ENCODE peak calls at places on chromosomes 4 and X, in eight cellular contexts. T is GM12878, J is H1, D is testis, X is heart left ventricle, N is K562, C is ovary, S is endothelial cell of umbilical vein. V is an unnamed sample. For H3K4me1, the result is how much of the 10 kb centered on the place peaks cover.

GRCh38 chr4:552059-552458 is 24.0 kb downstream of the TMEM271 start:
- DNase-seq in T (no peak), J (no peak), D (no peak), X (no peak), N (no peak), C (no peak), S (no peak), V (no peak)

GRCh38 chrX:70166601-70167590 is 10.4 kb upstream of the DGAT2L6 start:
- DNase-seq in T (no peak), J (no peak), D (no peak), X (no peak), N (peak), C (no peak), S (peak), V (no peak)

GRCh38 chr4:151541438-151542071 is 132.6 kb downstream of the FHIP1A start:
- DNase-seq in T (no peak), J (no peak), D (no peak), X (no peak), N (no peak), C (no peak), S (peak), V (peak)

GRCh38 chr4:48970471-48970921 is 15.6 kb upstream of the CWH43 start:
- DNase-seq in T (no peak), J (no peak), D (no peak), X (no peak), N (no peak), C (no peak), S (no peak), V (no peak)

GRCh38 chrX:2320580-2321327 is 180.0 kb downstream of the DHRSX start:
- DNase-seq in T (no peak), J (no peak), D (no peak), X (peak), N (no peak), C (no peak), S (no peak), V (no peak)

GRCh38 chr4:1496116-1496642 is 89.9 kb upstream of the NKX1-1 start:
- DNase-seq in T (no peak), J (no peak), D (no peak), X (no peak), N (no peak), C (no peak), S (no peak), V (no peak)

GRCh38 chr4:156537275-156537674 is 434.3 kb downstream of the PDGFC start:
- DNase-seq in T (no peak), J (no peak), D (no peak), X (no peak), N (no peak), C (no peak), S (no peak), V (no peak)

GRCh38 chr4:140227286-140227685 is 73.3 kb upstream of the MAML3 start:
- DNase-seq in T (no peak), J (peak), D (no peak), X (no peak), N (no peak), C (no peak), S (no peak), V (no peak)

GRCh38 chrX:136708348-136708747 is 60.4 kb downstream of the CD40LG start:
- DNase-seq in T (no peak), J (no peak), D (no peak), X (no peak), N (peak), C (no peak), S (peak), V (no peak)

GRCh38 chrX:146264763-146265375 is 447.2 kb downstream of the SLITRK2 start:
- DNase-seq in T (no peak), J (no peak), D (no peak), X (no peak), N (no peak), C (no peak), S (no peak), V (no peak)

GRCh38 chr4:151990201-151990600 is 229.4 kb upstream of the GATB start:
- DNase-seq in T (no peak), J (no peak), D (no peak), X (no peak), N (no peak), C (no peak), S (no peak), V (no peak)

GRCh38 chr4:78938474-78938867 is 767 bp downstream of the PAQR3 start:
- DNase-seq in T (no peak), J (no peak), D (no peak), X (no peak), N (no peak), C (no peak), S (no peak), V (no peak)

GRCh38 chrX:77894921-77895886 is at the start of gene MAGT1:
- DNase-seq in T (peak), J (peak), D (peak), X (peak), N (peak), C (peak), S (peak), V (peak)

GRCh38 chrX:77893713-77894112 is 1.5 kb downstream of the MAGT1 start:
- DNase-seq in T (no peak), J (no peak), D (no peak), X (no peak), N (no peak), C (no peak), S (no peak), V (no peak)

GRCh38 chrX:77901506-77901905 is 2.2 kb downstream of the COX7B start:
- DNase-seq in T (no peak), J (no peak), D (no peak), X (no peak), N (no peak), C (no peak), S (no peak), V (no peak)

GRCh38 chrX:77900688-77901087 is 1.4 kb downstream of the COX7B start:
- DNase-seq in T (no peak), J (no peak), D (no peak), X (no peak), N (no peak), C (no peak), S (no peak), V (no peak)

GRCh38 chrX:77899081-77899828 is at the start of gene COX7B:
- DNase-seq in T (peak), J (peak), D (peak), X (peak), N (peak), C (peak), S (peak), V (peak)
- TF ChIP-seq POLR2A in T (peak), J (peak), D (no peak), X (peak), N (peak), C (peak), S (peak), V (peak)

DNA sequence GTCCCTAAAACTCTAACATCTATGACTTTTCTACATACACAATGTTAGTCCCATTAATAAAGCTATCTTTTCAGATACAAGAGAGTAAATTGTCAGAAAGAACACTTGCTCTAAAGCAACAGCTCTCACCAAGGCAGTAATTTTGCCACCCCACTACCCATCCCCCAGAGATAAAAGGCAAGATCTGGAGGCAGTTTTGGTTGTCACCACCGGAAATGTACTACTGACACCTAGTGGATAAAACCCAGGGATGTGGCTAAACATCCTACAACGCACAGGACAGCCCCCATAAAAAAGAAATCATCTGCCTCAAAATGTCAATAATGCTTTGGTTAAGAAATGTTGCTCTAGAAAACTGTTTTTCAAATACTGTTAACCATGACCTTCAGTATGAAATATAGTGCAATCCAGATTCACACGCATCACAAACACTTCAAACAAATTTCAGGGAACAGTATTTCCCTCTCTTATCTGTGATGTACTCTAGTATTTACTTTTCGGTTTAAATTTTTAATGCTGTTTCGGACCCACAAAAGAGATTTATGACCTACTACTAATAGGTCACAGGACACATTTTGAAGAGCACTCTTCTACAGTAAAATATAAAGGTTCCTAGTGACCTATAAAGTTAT is 5.1 kb downstream of the FBXL5 start:
- DNase-seq in T (peak), J (no peak), D (peak), X (peak), N (peak), C (peak), S (peak), V (no peak)
- H3K4me1 ChIP-seq in T (under half), J (under half), D (under half), X (under half), N (under half), C (under half), S (under half), V (under half)

GRCh38 chrX:36019164-36019563 is 99.6 kb downstream of the CFAP47 start:
- DNase-seq in T (no peak), J (no peak), D (no peak), X (no peak), N (no peak), C (no peak), S (no peak), V (no peak)
- TF ChIP-seq CTCF in T (no peak), J (no peak), D (no peak), X (no peak), N (no peak), C (no peak), S (no peak), V (no peak)

GRCh38 chr4:5144384-5144783 is 93.1 kb downstream of the STK32B start:
- DNase-seq in T (no peak), J (no peak), D (no peak), X (no peak), N (peak), C (no peak), S (no peak), V (no peak)
- TF ChIP-seq POLR2A in T (no peak), J (no peak), D (no peak), X (no peak), N (no peak), C (no peak), S (no peak), V (no peak)

GRCh38 chrX:9183481-9183880 is 149.6 kb upstream of the FAM9B start:
- DNase-seq in T (no peak), J (no peak), D (no peak), X (no peak), N (no peak), C (no peak), S (no peak), V (no peak)

GRCh38 chrX:9182041-9182440 is 148.1 kb upstream of the FAM9B start:
- DNase-seq in T (no peak), J (no peak), D (no peak), X (no peak), N (no peak), C (no peak), S (no peak), V (no peak)

GRCh38 chrX:9180623-9181022 is 146.7 kb upstream of the FAM9B start:
- DNase-seq in T (no peak), J (no peak), D (no peak), X (no peak), N (no peak), C (no peak), S (no peak), V (no peak)

GRCh38 chrX:9188117-9188516 is 154.2 kb upstream of the FAM9B start:
- DNase-seq in T (no peak), J (no peak), D (no peak), X (no peak), N (no peak), C (no peak), S (no peak), V (no peak)

DNA sequence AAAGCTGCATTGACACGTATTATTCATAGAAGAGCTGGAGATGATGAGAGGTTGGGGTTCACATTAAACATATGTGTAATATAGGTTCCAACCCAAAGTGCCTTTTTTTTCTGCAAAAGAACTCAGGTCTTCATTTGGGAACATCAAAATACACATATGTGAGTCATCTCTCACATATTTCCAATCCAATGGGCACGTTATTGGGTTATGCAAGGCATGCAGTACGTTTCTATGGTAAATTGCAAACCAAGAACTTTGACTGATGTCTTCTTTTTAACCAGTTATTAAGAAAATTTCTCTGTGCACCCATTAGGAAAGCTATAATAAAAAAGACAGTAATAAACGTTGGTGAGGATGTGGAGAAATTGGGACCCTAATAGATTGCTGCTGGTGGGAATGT is 150.3 kb upstream of the FAM9B start:
- DNase-seq in T (no peak), J (no peak), D (no peak), X (no peak), N (no peak), C (no peak), S (no peak), V (no peak)
- H3K4me1 ChIP-seq in T (under half), J (under half), D (under half), X (under half), N (under half), C (under half), S (under half), V (under half)

GRCh38 chr4:139163806-139164206 is 13.2 kb downstream of the ELF2 start:
- DNase-seq in T (no peak), J (no peak), D (no peak), X (no peak), N (peak), C (no peak), S (no peak), V (no peak)

GRCh38 chr4:139164731-139165130 is 12.3 kb downstream of the ELF2 start:
- DNase-seq in T (no peak), J (no peak), D (no peak), X (no peak), N (no peak), C (no peak), S (peak), V (no peak)

GRCh38 chr4:139170932-139171331 is 6.1 kb downstream of the ELF2 start:
- DNase-seq in T (no peak), J (no peak), D (no peak), X (no peak), N (no peak), C (no peak), S (no peak), V (no peak)

GRCh38 chr4:139171878-139172691 is 4.9 kb downstream of the ELF2 start:
- DNase-seq in T (no peak), J (no peak), D (no peak), X (no peak), N (peak), C (no peak), S (no peak), V (no peak)

DNA sequence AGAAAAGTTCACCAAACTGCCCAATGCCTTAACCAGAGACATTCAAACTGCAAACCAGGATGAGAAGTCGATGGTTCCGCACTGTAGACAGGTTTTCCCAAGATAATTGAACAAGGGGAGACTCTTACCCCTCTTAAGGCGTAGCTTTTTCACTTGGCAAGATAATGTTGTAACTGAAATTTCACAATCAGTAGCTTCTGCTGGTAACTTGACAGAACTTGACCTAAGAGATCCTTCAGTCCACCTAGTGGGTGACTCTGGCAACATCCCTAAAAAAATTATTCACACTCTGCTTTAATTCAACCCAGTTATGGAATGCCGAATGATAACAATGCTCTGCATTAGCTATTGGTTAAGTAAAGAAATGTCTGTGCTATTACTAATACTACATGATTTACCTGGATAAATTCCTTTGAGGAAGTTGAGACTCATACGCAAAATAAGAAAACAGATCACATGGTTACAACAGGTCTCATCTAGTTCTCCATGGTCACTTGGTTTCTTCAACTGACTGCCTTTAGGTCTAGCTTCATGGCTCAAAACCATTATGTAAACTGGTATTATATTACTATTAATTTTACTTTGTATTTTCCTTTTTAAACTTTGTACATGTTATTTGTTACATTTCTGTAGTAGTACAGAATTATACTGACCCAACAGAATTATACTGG is 9.1 kb downstream of the ELF2 start:
- DNase-seq in T (no peak), J (no peak), D (no peak), X (no peak), N (peak), C (no peak), S (peak), V (no peak)
- TF ChIP-seq CTCF in T (peak), J (peak), D (peak), X (peak), N (peak), C (no peak), S (peak), V (peak)

DNA sequence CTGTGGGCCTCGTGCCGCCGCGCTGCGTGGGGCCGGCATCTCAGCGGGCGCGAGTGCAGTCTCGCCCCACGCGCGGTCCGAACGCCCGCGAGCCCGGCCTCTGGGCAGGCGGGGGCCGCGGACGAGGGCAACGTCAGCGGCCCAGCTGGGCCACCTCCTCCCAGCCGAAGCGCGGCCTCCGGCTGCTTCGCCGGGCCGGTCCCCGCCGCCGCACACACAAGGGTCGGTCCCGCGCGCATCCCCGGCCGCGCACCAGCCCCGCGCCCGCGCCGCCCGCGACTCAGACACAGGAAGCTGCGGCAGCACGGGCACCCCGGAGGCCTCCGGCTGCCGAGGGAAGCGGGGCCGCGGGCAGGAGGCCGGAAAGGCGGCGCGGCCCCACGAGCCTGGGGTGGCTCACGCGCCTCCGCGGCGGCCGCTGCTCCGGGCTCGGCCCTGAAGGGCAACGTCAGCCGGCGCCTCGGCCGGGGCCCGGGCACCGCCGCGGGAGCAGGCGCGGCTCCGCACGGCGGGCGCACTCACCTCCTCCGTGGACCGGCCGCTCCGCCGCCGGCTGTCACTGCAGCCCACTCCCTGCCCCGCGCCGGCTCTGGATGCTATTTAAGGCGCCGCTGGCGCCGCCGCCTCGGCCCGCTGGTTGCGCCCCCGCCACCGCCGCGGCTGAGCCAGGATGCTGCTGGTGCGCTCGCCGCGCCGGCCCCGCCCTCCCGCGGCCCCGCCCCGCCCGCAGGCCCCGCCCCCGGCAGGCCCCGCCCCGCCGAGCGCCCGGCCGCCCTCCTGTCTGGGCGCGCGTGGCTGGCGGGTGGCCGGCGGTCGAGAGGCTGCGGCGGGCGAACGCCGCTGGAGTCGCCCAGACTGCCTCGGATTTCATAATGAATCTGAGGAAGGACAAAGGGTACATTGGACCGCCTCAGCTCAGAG is at the start of gene ACSL1:
- DNase-seq in T (no peak), J (peak), D (peak), X (peak), N (peak), C (peak), S (peak), V (peak)
- TF ChIP-seq POLR2A in T (peak), J (no peak), D (peak), X (peak), N (no peak), C (no peak), S (no peak), V (peak)

DNA sequence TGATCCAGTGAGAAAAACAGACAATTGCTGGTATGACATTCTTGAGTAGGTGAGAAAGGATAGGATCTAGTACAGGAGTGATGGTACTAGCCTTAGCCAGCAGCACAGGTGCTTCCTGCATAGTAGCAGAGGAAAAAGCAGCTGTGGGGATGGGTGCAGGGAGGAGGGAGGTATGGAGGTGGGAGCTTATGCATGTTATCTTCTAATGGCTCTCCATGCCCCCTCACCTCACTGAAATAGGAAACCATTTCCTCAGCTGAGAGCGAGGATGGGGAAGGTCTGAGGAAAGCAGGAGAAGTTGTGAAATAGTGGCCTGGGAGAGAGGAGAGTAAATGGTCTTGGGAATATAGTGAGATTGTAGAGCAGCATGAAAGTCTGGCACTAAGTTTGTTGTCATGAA is 136.3 kb downstream of the TMEM164 start:
- DNase-seq in T (no peak), J (no peak), D (no peak), X (no peak), N (no peak), C (no peak), S (no peak), V (no peak)
- H3K4me1 ChIP-seq in T (under half), J (under half), D (under half), X (under half), N (under half), C (under half), S (under half), V (under half)